ENCODE peak calls at places on chromosomes 2 and 18, in nine cellular contexts. H is AG09309, M is GM23338, Y is adrenal gland, Z is fibroblast of mammary gland, D is foreskin fibroblast, L is mucosa of descending colon, A is spleen, E is mammary epithelial cell. T is an unnamed sample.

GRCh38 chr2:7007846-7008741 is 90.9 kb downstream of the RNF144A start:
- DNase-seq in H (no peak), M (peak), Y (peak), Z (peak), D (no peak), L (peak), A (peak), E (peak), T (no peak)

GRCh38 chr2:166104773-166105172 is 23.0 kb downstream of the SCN1A start:
- DNase-seq in H (no peak), M (no peak), Y (no peak), Z (peak), D (no peak), L (no peak), A (no peak), E (no peak), T (no peak)

GRCh38 chr2:36322108-36322507 is 33.5 kb upstream of the CRIM1 start:
- DNase-seq in H (peak), M (peak), Y (no peak), Z (peak), D (no peak), L (no peak), A (no peak), E (peak), T (peak)

GRCh38 chr18:27315001-27315400 is 129.9 kb upstream of the CHST9 start:
- DNase-seq in H (no peak), M (no peak), Y (no peak), Z (no peak), D (no peak), L (no peak), A (no peak), E (peak), T (peak)

GRCh38 chr2:43018179-43019024 is 208.0 kb downstream of the ZFP36L2 start:
- DNase-seq in H (peak), M (no peak), Y (peak), Z (peak), D (peak), L (peak), A (peak), E (peak), T (peak)

GRCh38 chr2:190477563-190478454 is 56.7 kb downstream of the NEMP2 start:
- DNase-seq in H (no peak), M (no peak), Y (no peak), Z (no peak), D (no peak), L (no peak), A (no peak), E (no peak), T (no peak)

GRCh38 chr2:183903026-183903425 is 695.3 kb upstream of the ZNF804A start:
- DNase-seq in H (no peak), M (no peak), Y (no peak), Z (peak), D (no peak), L (no peak), A (no peak), E (no peak), T (peak)

GRCh38 chr2:8538531-8538930 is 143.3 kb upstream of the ID2 start:
- DNase-seq in H (no peak), M (no peak), Y (peak), Z (no peak), D (no peak), L (no peak), A (peak), E (no peak), T (no peak)

GRCh38 chr2:181879295-181879694 is 12.2 kb upstream of the ITPRID2 start:
- DNase-seq in H (no peak), M (no peak), Y (no peak), Z (no peak), D (no peak), L (no peak), A (no peak), E (no peak), T (no peak)

GRCh38 chr2:34316788-34317187 is 717.7 kb upstream of the FAM98A start:
- DNase-seq in H (no peak), M (no peak), Y (no peak), Z (no peak), D (no peak), L (no peak), A (no peak), E (no peak), T (peak)

GRCh38 chr2:72035518-72036172 is 112.0 kb downstream of the CYP26B1 start:
- DNase-seq in H (no peak), M (no peak), Y (no peak), Z (peak), D (peak), L (no peak), A (peak), E (peak), T (peak)

GRCh38 chr2:196913691-196914090 is 12.8 kb downstream of the PGAP1 start:
- DNase-seq in H (no peak), M (no peak), Y (no peak), Z (no peak), D (no peak), L (no peak), A (no peak), E (no peak), T (no peak)

GRCh38 chr2:85273732-85274731 is 53.8 kb downstream of the TGOLN2 start:
- DNase-seq in H (no peak), M (no peak), Y (no peak), Z (peak), D (peak), L (no peak), A (no peak), E (peak), T (peak)

GRCh38 chr2:226272435-226272834 is 527.2 kb downstream of the IRS1 start:
- DNase-seq in H (no peak), M (no peak), Y (no peak), Z (no peak), D (no peak), L (no peak), A (no peak), E (no peak), T (no peak)

GRCh38 chr2:240432430-240432819 is 3.0 kb upstream of the GPC1 start:
- DNase-seq in H (no peak), M (no peak), Y (peak), Z (no peak), D (no peak), L (no peak), A (no peak), E (no peak), T (no peak)

GRCh38 chr2:20915271-20915670 is 92.4 kb upstream of the LDAH start:
- DNase-seq in H (no peak), M (no peak), Y (no peak), Z (no peak), D (no peak), L (no peak), A (no peak), E (no peak), T (no peak)

GRCh38 chr2:221680548-221680947 is 108.4 kb upstream of the EPHA4 start:
- DNase-seq in H (no peak), M (peak), Y (no peak), Z (no peak), D (no peak), L (no peak), A (no peak), E (no peak), T (no peak)

GRCh38 chr2:74297950-74298349 is 45.3 kb downstream of the SLC4A5 start:
- DNase-seq in H (no peak), M (no peak), Y (no peak), Z (no peak), D (no peak), L (no peak), A (no peak), E (no peak), T (no peak)

GRCh38 chr2:156147594-156148330 is 184.8 kb downstream of the NR4A2 start:
- DNase-seq in H (no peak), M (no peak), Y (no peak), Z (no peak), D (no peak), L (no peak), A (no peak), E (peak), T (peak)

GRCh38 chr2:130736487-130736886 is 7.6 kb downstream of the GPR148 start:
- DNase-seq in H (no peak), M (no peak), Y (no peak), Z (no peak), D (no peak), L (no peak), A (no peak), E (no peak), T (no peak)

GRCh38 chr2:26584191-26584590 is 57.0 kb downstream of the CIB4 start:
- DNase-seq in H (no peak), M (no peak), Y (no peak), Z (no peak), D (no peak), L (no peak), A (no peak), E (no peak), T (no peak)

GRCh38 chr2:20573611-20574422 is 77.1 kb downstream of the HS1BP3 start:
- DNase-seq in H (no peak), M (no peak), Y (no peak), Z (peak), D (peak), L (no peak), A (no peak), E (peak), T (no peak)

GRCh38 chr18:22275706-22276333 is 106.4 kb downstream of the GATA6 start:
- DNase-seq in H (no peak), M (no peak), Y (no peak), Z (no peak), D (no peak), L (no peak), A (peak), E (no peak), T (no peak)

GRCh38 chr2:237625777-237626176 is 1.6 kb upstream of the LRRFIP1 start:
- DNase-seq in H (no peak), M (no peak), Y (no peak), Z (no peak), D (no peak), L (no peak), A (no peak), E (no peak), T (no peak)

GRCh38 chr2:7070483-7070882 is 153.3 kb downstream of the RNF144A start:
- DNase-seq in H (no peak), M (no peak), Y (no peak), Z (no peak), D (no peak), L (no peak), A (no peak), E (no peak), T (no peak)

GRCh38 chr2:99865818-99866676 is 276.3 kb downstream of the AFF3 start:
- DNase-seq in H (peak), M (no peak), Y (no peak), Z (peak), D (no peak), L (no peak), A (no peak), E (no peak), T (no peak)

GRCh38 chr2:28665041-28665704 is 86.5 kb upstream of the PPP1CB start:
- DNase-seq in H (peak), M (no peak), Y (no peak), Z (peak), D (peak), L (peak), A (no peak), E (no peak), T (no peak)

GRCh38 chr2:216653093-216653799 is 20.0 kb downstream of the IGFBP2 start:
- DNase-seq in H (no peak), M (no peak), Y (no peak), Z (no peak), D (no peak), L (no peak), A (peak), E (no peak), T (no peak)

GRCh38 chr18:58402247-58402646 is 226.6 kb downstream of the ALPK2 start:
- DNase-seq in H (peak), M (no peak), Y (no peak), Z (no peak), D (no peak), L (no peak), A (no peak), E (peak), T (peak)

DNA sequence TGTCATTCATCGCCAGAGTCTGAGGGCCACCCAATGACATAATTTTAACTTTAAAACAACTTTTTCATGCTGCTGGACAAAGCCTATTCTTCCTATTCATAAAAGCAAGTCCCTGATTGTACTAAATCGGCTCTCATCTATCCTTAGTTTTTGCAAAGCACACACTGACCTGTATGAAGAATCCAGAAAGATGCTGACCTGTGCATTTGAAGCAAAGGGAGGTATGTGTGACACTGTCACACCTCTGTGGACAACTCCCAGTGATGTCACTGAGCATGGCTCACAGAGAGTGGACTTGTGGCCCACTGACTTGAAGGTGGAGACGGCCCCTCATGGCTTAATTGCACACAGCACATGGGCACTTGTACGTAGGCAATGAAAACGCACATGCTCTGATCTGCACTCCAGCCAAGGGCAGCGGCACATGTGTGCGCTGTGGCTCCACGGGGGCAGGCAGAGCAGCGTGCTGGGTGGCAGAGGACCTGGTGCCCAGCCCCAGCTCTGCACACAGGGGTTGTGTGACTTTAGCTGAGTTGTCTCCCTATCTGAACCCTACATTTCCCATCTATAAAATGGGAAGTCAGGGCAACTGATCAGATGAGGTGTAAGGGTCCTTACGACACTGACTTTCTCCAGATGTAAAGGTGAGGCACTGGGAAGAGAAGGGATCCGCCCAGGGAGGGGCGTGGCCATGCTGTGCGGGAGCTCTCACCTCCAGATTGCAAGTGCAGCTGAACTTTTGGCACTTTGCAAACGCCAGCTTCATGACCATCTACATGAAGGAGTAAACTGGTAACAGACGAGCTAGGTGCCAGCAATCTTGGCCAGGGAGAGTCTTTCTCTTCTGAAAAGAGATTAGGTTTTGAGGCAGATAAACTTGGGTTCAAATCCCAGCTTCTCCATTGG is 14.3 kb upstream of the ODC1 start:
- DNase-seq in H (no peak), M (peak), Y (no peak), Z (no peak), D (no peak), L (no peak), A (peak), E (no peak), T (no peak)
- TF ChIP-seq CTCF in H (no peak), M (no peak), Y (no peak), Z (no peak), D (no peak), L (no peak), A (no peak), E (no peak), T (no peak)

GRCh38 chr2:234993547-234993981 is 41.7 kb downstream of the SH3BP4 start:
- DNase-seq in H (no peak), M (no peak), Y (no peak), Z (no peak), D (no peak), L (peak), A (no peak), E (no peak), T (no peak)

GRCh38 chr2:234991290-234991689 is 39.5 kb downstream of the SH3BP4 start:
- DNase-seq in H (no peak), M (no peak), Y (no peak), Z (no peak), D (no peak), L (no peak), A (no peak), E (no peak), T (no peak)

GRCh38 chr2:234992624-234993349 is 41.0 kb downstream of the SH3BP4 start:
- DNase-seq in H (no peak), M (no peak), Y (no peak), Z (no peak), D (no peak), L (peak), A (no peak), E (no peak), T (no peak)

GRCh38 chr2:234991793-234992192 is 40.0 kb downstream of the SH3BP4 start:
- DNase-seq in H (no peak), M (no peak), Y (no peak), Z (peak), D (no peak), L (peak), A (no peak), E (no peak), T (no peak)

GRCh38 chr2:234992196-234992595 is 40.4 kb downstream of the SH3BP4 start:
- DNase-seq in H (no peak), M (no peak), Y (no peak), Z (no peak), D (no peak), L (peak), A (no peak), E (no peak), T (no peak)
- H3K4me3 ChIP-seq in H (no peak), M (no peak), Y (no peak), Z (no peak), D (no peak), L (no peak), A (no peak), E (no peak), T (no peak)

DNA sequence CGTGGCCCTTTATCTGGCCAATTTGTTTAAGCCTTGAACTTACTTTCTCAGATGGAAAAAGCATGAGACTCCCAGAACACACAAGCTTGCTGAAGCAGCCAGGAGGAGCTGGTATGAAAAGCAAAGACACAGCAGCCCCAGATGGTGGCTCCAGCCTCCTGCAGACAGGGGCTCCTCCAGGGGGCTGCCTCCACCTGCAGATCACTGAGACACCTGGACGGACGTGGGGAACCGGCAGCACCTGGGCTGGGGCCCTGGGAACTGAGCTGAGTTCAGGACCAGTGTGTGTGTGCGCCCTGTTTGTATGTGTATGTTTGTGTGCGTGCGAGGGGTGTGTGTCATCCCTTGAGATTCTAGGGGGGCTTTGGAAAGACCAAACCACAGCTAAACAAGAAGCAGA is 8.6 kb downstream of the CYS1 start:
- DNase-seq in H (no peak), M (peak), Y (no peak), Z (no peak), D (no peak), L (peak), A (peak), E (no peak), T (no peak)
- TF ChIP-seq CTCF in H (no peak), M (no peak), Y (no peak), Z (no peak), D (no peak), L (no peak), A (no peak), E (no peak), T (no peak)

DNA sequence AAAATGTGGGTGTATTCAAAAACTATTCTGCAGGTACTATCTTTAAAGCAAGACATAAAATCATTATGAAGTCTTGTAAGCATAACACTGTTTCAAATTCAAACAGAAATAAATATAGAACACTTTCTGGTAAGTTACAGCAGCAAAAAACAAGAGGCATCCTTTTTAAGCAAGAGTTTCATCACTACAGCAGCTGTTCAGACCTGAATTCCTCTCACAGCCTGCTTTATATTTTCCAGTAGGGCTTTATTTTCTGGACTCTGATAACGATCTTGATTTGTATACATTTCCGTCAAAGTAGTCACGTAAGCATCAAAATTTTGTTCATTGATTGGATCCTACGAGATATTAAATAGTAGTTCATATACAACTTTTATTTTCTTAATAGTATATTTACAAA is 47.4 kb upstream of the PXDN start:
- DNase-seq in H (peak), M (no peak), Y (no peak), Z (no peak), D (no peak), L (no peak), A (no peak), E (no peak), T (no peak)
- H3K4me3 ChIP-seq in H (no peak), M (no peak), Y (no peak), Z (no peak), D (no peak), L (no peak), A (no peak), E (no peak), T (no peak)

GRCh38 chr2:128779301-128780095 is 460.8 kb upstream of the HS6ST1 start:
- DNase-seq in H (no peak), M (no peak), Y (no peak), Z (no peak), D (no peak), L (no peak), A (peak), E (no peak), T (no peak)

GRCh38 chr2:128782411-128783192 is 463.9 kb upstream of the HS6ST1 start:
- DNase-seq in H (no peak), M (no peak), Y (no peak), Z (no peak), D (no peak), L (no peak), A (peak), E (no peak), T (no peak)

GRCh38 chr2:128780434-128781080 is 461.9 kb upstream of the HS6ST1 start:
- DNase-seq in H (no peak), M (no peak), Y (no peak), Z (no peak), D (no peak), L (no peak), A (peak), E (no peak), T (no peak)

GRCh38 chr2:128781888-128782385 is 463.3 kb upstream of the HS6ST1 start:
- DNase-seq in H (no peak), M (no peak), Y (no peak), Z (no peak), D (no peak), L (no peak), A (peak), E (no peak), T (no peak)

DNA sequence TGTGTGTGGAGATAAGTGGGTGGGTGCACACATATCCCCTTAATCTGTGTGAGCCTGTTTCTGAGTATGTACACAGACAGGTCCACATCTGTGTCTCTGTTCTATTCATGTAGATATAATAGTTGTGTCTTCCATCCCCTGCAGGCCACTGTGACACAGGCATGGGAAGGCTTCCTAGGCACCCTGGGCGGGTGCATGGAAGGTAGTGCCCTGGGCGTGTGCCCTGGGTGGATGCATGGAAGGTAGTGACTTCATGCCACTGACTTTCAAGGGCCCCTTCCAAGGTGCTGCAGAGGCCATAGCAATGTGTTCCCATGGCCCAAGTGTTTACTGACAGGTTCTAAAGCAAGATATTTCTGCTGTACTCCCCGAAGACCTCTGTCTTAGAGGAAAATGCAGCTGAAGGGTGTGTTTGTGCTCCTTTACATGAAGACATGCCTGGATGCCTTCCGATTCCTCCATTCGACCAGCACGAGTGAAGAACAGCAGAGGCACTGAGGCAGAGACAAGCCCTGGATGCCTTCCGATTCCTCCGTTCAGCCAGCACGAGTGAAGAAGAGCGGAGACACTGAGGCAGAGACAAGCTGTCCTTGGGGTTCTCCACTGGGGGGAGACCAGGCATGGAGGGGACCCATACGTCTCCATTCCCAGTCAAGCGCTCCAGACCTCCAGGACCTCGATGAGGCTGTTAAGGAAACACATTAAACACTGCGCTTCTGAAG is 462.7 kb upstream of the HS6ST1 start:
- DNase-seq in H (no peak), M (no peak), Y (no peak), Z (no peak), D (no peak), L (no peak), A (peak), E (no peak), T (no peak)
- TF ChIP-seq CTCF in H (no peak), M (no peak), Y (no peak), Z (no peak), D (no peak), L (no peak), A (no peak), E (no peak), T (no peak)